ENCODE peak calls at places on chromosomes 2 and 18, in five cellular contexts. P, W, Y, F and A are unnamed samples.

GRCh38 chr2:129055829-129056228 is 737.2 kb upstream of the HS6ST1 start:
- DNase-seq in P (no peak), W (no peak), Y (no peak), F (no peak), A (no peak)

GRCh38 chr2:59182249-59182648 is 941.1 kb upstream of the FANCL start:
- DNase-seq in P (peak; percentile 15), W (no peak), Y (peak; percentile 25), F (no peak), A (no peak)

GRCh38 chr18:54222922-54223567 is 1.4 kb downstream of the MBD2 start:
- DNase-seq in P (no peak), W (no peak), Y (peak; percentile 34), F (peak; percentile 67), A (no peak)

GRCh38 chr2:200810252-200810650 is 1.5 kb upstream of the BZW1 start:
- DNase-seq in P (peak; percentile 93), W (no peak), Y (peak; percentile 9), F (no peak), A (no peak)

GRCh38 chr18:74631242-74632087 is 33.8 kb downstream of the ZNF407 start:
- DNase-seq in P (peak; percentile 92), W (no peak), Y (no peak), F (no peak), A (no peak)

GRCh38 chr2:45008296-45009129 is 739 bp downstream of the SIX2 start:
- DNase-seq in P (peak; percentile 2), W (no peak), Y (no peak), F (no peak), A (no peak)

GRCh38 chr18:6595666-6596065 is 133.8 kb upstream of the ARHGAP28 start:
- DNase-seq in P (no peak), W (no peak), Y (no peak), F (no peak), A (no peak)

GRCh38 chr2:77962943-77963342 is 440.8 kb upstream of the LRRTM4 start:
- DNase-seq in P (no peak), W (no peak), Y (no peak), F (no peak), A (no peak)

GRCh38 chr2:237480988-237481387 is 6.1 kb upstream of the MLPH start:
- DNase-seq in P (no peak), W (no peak), Y (no peak), F (no peak), A (no peak)

GRCh38 chr2:218785103-218785502 is 3.2 kb downstream of the CYP27A1 start:
- DNase-seq in P (no peak), W (no peak), Y (peak; percentile 55), F (no peak), A (no peak)

GRCh38 chr2:8520791-8521344 is 161.0 kb upstream of the ID2 start:
- DNase-seq in P (no peak), W (no peak), Y (no peak), F (no peak), A (no peak)

GRCh38 chr2:236049981-236050380 is 118.2 kb downstream of the GBX2 start:
- DNase-seq in P (no peak), W (no peak), Y (no peak), F (no peak), A (no peak)

GRCh38 chr18:59612461-59612860 is 84.8 kb downstream of the CCBE1 start:
- DNase-seq in P (peak; percentile 24), W (no peak), Y (no peak), F (no peak), A (no peak)

GRCh38 chr2:36650031-36650430 is 46.5 kb upstream of the VIT start:
- DNase-seq in P (peak; percentile 75), W (peak; percentile 53), Y (peak; percentile 61), F (no peak), A (no peak)

GRCh38 chr2:202541137-202541536 is 93.6 kb upstream of the FAM117B start:
- DNase-seq in P (no peak), W (no peak), Y (no peak), F (no peak), A (no peak)

GRCh38 chr2:160882906-160883305 is 277.3 kb upstream of the TANK start:
- DNase-seq in P (no peak), W (no peak), Y (no peak), F (no peak), A (no peak)

GRCh38 chr18:79507546-79508480 is 112.1 kb downstream of the NFATC1 start:
- DNase-seq in P (peak; percentile 41), W (peak; percentile 70), Y (no peak), F (peak; percentile 50), A (peak; percentile 69)

GRCh38 chr2:221610675-221611074 is 38.6 kb upstream of the EPHA4 start:
- DNase-seq in P (no peak), W (no peak), Y (no peak), F (no peak), A (no peak)

GRCh38 chr18:73741946-73742345 is 405.7 kb downstream of the FBXO15 start:
- DNase-seq in P (peak; percentile 68), W (no peak), Y (no peak), F (no peak), A (no peak)

GRCh38 chr2:34320056-34320455 is 721.0 kb upstream of the FAM98A start:
- DNase-seq in P (no peak), W (no peak), Y (no peak), F (no peak), A (no peak)

GRCh38 chr2:2271471-2271941 is 59.6 kb downstream of the MYT1L start:
- DNase-seq in P (no peak), W (peak; percentile 49), Y (no peak), F (no peak), A (peak; percentile 38)

GRCh38 chr2:38416296-38417036 is 39.4 kb upstream of the ATL2 start:
- DNase-seq in P (no peak), W (no peak), Y (no peak), F (no peak), A (no peak)

GRCh38 chr2:207897541-207898353 is 127.6 kb downstream of the PLEKHM3 start:
- DNase-seq in P (no peak), W (no peak), Y (no peak), F (no peak), A (no peak)

GRCh38 chr2:151638188-151638933 is 95.9 kb downstream of the NEB start:
- DNase-seq in P (no peak), W (no peak), Y (peak; percentile 36), F (no peak), A (no peak)

GRCh38 chr2:203330434-203330833 is 2.2 kb downstream of the ABI2 start:
- DNase-seq in P (peak; percentile 64), W (no peak), Y (no peak), F (no peak), A (no peak)

GRCh38 chr18:8826971-8827370 is 121.6 kb downstream of the MTCL1 start:
- DNase-seq in P (no peak), W (no peak), Y (no peak), F (no peak), A (no peak)

DNA sequence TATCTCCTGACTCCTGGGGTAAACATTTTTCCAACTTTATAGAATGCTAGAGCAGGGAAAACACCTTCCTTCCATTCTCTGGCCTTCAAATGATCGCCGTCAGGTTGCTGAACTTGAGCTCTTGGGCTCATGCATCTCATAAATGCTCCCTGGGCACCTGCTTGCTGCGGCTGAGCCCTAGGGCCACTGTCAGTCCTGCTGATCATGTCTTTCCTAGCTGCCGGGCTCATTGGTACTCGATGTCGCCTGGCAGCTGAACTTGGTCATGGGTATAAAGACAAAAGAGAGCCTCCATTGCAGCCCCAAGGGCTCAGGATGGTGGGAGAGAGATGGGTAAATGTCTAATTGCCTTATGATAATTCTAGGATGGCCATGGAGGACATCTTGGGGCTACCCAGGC is 80.6 kb downstream of the HS1BP3 start:
- DNase-seq in P (no peak), W (no peak), Y (no peak), F (no peak), A (no peak)
- TF ChIP-seq CTCF in P (no peak), W (no peak), Y (no peak), F (no peak), A (no peak)

GRCh38 chr2:111121873-111122630 is 1.3 kb downstream of the BCL2L11 start:
- DNase-seq in P (peak; percentile 85), W (peak; percentile 74), Y (peak; percentile 92), F (peak; percentile 83), A (peak; percentile 95)

GRCh38 chr2:111121028-111121872 is 536 bp downstream of the BCL2L11 start:
- DNase-seq in P (no peak), W (peak; percentile 30), Y (peak; percentile 41), F (peak; percentile 52), A (peak; percentile 87)

GRCh38 chr2:111119004-111119846 is 1.5 kb upstream of the BCL2L11 start:
- DNase-seq in P (no peak), W (no peak), Y (no peak), F (no peak), A (no peak)

GRCh38 chr2:111119847-111120252 is 864 bp upstream of the BCL2L11 start:
- DNase-seq in P (no peak), W (no peak), Y (no peak), F (no peak), A (no peak)

GRCh38 chr2:111120253-111121027 is at the start of gene BCL2L11:
- DNase-seq in P (peak; percentile 89), W (peak; percentile 96), Y (peak; percentile 97), F (peak; percentile 93), A (peak; percentile 97)
- TF ChIP-seq CTCF in P (peak; percentile 18), W (no peak), Y (peak; percentile 35), F (no peak), A (peak; percentile 37)

DNA sequence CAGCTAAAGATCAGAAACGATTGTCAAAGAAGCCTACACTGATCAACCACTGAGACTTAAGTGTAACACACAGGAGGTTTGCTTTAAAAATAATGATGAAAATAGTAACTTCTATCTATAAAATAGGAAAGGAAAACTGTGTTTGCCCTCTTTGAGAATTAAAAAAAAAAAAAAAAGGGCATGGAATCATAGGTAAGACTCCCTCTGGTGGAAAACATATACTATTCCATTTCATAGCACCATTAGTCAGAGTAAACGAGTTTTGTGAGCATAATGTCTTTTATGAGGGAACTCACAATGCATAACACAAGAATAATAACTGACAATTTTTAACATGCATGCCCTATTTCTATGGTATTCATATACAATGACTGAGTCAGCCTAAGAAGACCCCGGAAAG is 36.3 kb downstream of the SLC35F5 start:
- DNase-seq in P (peak; percentile 20), W (no peak), Y (no peak), F (no peak), A (no peak)
- TF ChIP-seq CTCF in P (peak; percentile 52), W (no peak), Y (peak; percentile 39), F (peak; percentile 43), A (peak; percentile 56)

DNA sequence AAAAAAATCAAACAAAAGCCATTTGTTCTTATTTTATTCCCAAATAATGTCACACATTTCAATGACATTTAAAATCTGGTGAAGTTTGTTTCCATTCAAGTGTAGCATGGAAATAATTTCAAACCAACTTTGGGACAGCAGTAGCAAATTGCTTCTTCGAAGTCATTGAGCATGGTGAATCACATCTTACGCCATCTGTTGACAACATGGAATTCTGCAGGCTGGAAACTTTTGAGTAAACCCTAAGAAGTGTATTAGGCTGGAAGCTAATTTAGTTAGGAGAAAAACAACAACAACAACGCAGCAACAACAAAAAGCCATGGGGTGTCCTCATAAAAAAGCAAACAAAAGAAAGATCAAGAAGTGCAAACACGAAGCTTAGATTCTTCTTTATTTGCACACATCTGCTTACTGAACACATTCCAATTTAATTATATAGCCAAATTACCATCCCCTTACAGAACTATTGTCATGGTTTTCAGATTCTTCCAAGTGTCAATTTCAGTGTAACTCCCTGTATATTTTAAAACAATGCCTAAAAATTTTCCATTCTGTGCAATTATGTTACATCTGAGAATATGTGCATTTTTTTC is 659.0 kb upstream of the CDH7 start:
- DNase-seq in P (peak; percentile 0), W (no peak), Y (peak; percentile 32), F (no peak), A (no peak)
- TF ChIP-seq CTCF in P (no peak), W (peak; percentile 29), Y (peak; percentile 49), F (peak; percentile 21), A (peak; percentile 56)